ENCODE peak calls at places on chromosome 20, in eight cellular contexts. W is ovary, Y is stomach, Q is A549, N is HepG2, J is H1, V is SK-N-SH, B is esophagus muscularis mucosa. Z is an unnamed sample.

GRCh38 chr20:42419814-42420532 is 769.7 kb downstream of the PTPRT start:
- DNase-seq in W (no peak), Y (no peak), Q (no peak), N (no peak), J (no peak), V (no peak), B (peak), Z (no peak)

GRCh38 chr20:37263686-37264085 is 2.1 kb upstream of the GHRH start:
- DNase-seq in W (no peak), Y (no peak), Q (no peak), N (no peak), J (no peak), V (no peak), B (no peak), Z (no peak)

GRCh38 chr20:32907886-32908285 is 49.2 kb downstream of the EFCAB8 start:
- DNase-seq in W (no peak), Y (peak), Q (no peak), N (no peak), J (no peak), V (no peak), B (no peak), Z (no peak)

GRCh38 chr20:2917266-2917665 is 44.0 kb downstream of the PTPRA start:
- DNase-seq in W (no peak), Y (no peak), Q (no peak), N (no peak), J (no peak), V (no peak), B (no peak), Z (no peak)

GRCh38 chr20:53930651-53931504 is 139.5 kb downstream of the BCAS1 start:
- DNase-seq in W (no peak), Y (no peak), Q (no peak), N (no peak), J (no peak), V (no peak), B (no peak), Z (no peak)

GRCh38 chr20:12276011-12276673 is 358.4 kb downstream of the BTBD3 start:
- DNase-seq in W (no peak), Y (no peak), Q (no peak), N (no peak), J (no peak), V (no peak), B (no peak), Z (no peak)

GRCh38 chr20:60727425-60727824 is 524.6 kb upstream of the CDH4 start:
- DNase-seq in W (no peak), Y (no peak), Q (no peak), N (no peak), J (no peak), V (no peak), B (no peak), Z (no peak)

GRCh38 chr20:23132930-23133559 is 46.9 kb upstream of the CD93 start:
- DNase-seq in W (no peak), Y (no peak), Q (no peak), N (no peak), J (no peak), V (no peak), B (no peak), Z (no peak)

GRCh38 chr20:41138527-41139226 is 1.3 kb downstream of the PLCG1 start:
- DNase-seq in W (peak), Y (no peak), Q (no peak), N (peak), J (no peak), V (peak), B (no peak), Z (peak)

GRCh38 chr20:36462440-36463211 is 78.7 kb upstream of the MYL9 start:
- DNase-seq in W (peak), Y (peak), Q (no peak), N (no peak), J (no peak), V (peak), B (no peak), Z (peak)

GRCh38 chr20:13898012-13898612 is 92.3 kb downstream of the SEL1L2 start:
- DNase-seq in W (no peak), Y (no peak), Q (no peak), N (peak), J (no peak), V (peak), B (no peak), Z (no peak)

GRCh38 chr20:2865630-2866029 is 7.7 kb upstream of the PTPRA start:
- DNase-seq in W (no peak), Y (no peak), Q (no peak), N (no peak), J (no peak), V (no peak), B (no peak), Z (no peak)

GRCh38 chr20:41082306-41082705 is 53.7 kb downstream of the TOP1 start:
- DNase-seq in W (no peak), Y (no peak), Q (no peak), N (no peak), J (no peak), V (no peak), B (no peak), Z (no peak)

GRCh38 chr20:50719328-50719727 is 12.1 kb upstream of the PARD6B start:
- DNase-seq in W (no peak), Y (no peak), Q (no peak), N (no peak), J (no peak), V (no peak), B (no peak), Z (no peak)

GRCh38 chr20:62252342-62252966 is 14.1 kb downstream of the OSBPL2 start:
- DNase-seq in W (no peak), Y (no peak), Q (no peak), N (no peak), J (no peak), V (no peak), B (no peak), Z (no peak)
- TF ChIP-seq EP300 in W (no peak), Y (no peak), Q (no peak), N (no peak), J (no peak), V (no peak), B (no peak), Z (no peak)

GRCh38 chr20:34240121-34240520 is 1.1 kb upstream of the ASIP start:
- DNase-seq in W (no peak), Y (no peak), Q (no peak), N (no peak), J (no peak), V (no peak), B (no peak), Z (no peak)
- TF ChIP-seq EP300 in W (no peak), Y (no peak), Q (no peak), N (no peak), J (no peak), V (no peak), B (no peak), Z (no peak)

GRCh38 chr20:25206063-25206403 is 10.5 kb downstream of the ENTPD6 start:
- DNase-seq in W (no peak), Y (peak), Q (no peak), N (no peak), J (no peak), V (no peak), B (no peak), Z (no peak)

GRCh38 chr20:25207149-25207959 is 11.8 kb downstream of the ENTPD6 start:
- DNase-seq in W (no peak), Y (peak), Q (no peak), N (no peak), J (no peak), V (peak), B (no peak), Z (no peak)

GRCh38 chr20:25203891-25204320 is 8.4 kb downstream of the ENTPD6 start:
- DNase-seq in W (no peak), Y (no peak), Q (no peak), N (no peak), J (no peak), V (no peak), B (peak), Z (no peak)

GRCh38 chr20:25204550-25205276 is 9.2 kb downstream of the ENTPD6 start:
- DNase-seq in W (no peak), Y (no peak), Q (no peak), N (no peak), J (no peak), V (no peak), B (peak), Z (no peak)

GRCh38 chr20:25205277-25206062 is 10.0 kb downstream of the ENTPD6 start:
- DNase-seq in W (no peak), Y (peak), Q (no peak), N (no peak), J (no peak), V (peak), B (peak), Z (no peak)
- TF ChIP-seq EP300 in W (no peak), Y (no peak), Q (no peak), N (no peak), J (no peak), V (no peak), B (no peak), Z (no peak)

GRCh38 chr20:45407783-45408645 is at the start of gene DBNDD2:
- DNase-seq in W (no peak), Y (no peak), Q (no peak), N (no peak), J (no peak), V (peak), B (no peak), Z (no peak)
- TF ChIP-seq EP300 in W (no peak), Y (no peak), Q (no peak), N (no peak), J (no peak), V (no peak), B (no peak), Z (no peak)

GRCh38 chr20:17648306-17648646 is 33.8 kb downstream of the RRBP1 start:
- DNase-seq in W (peak), Y (no peak), Q (no peak), N (no peak), J (no peak), V (no peak), B (no peak), Z (no peak)
- TF ChIP-seq EP300 in W (no peak), Y (no peak), Q (no peak), N (no peak), J (no peak), V (no peak), B (no peak), Z (no peak)

GRCh38 chr20:4972506-4973251 is 28.6 kb downstream of the SLC23A2 start:
- DNase-seq in W (no peak), Y (no peak), Q (no peak), N (no peak), J (no peak), V (no peak), B (no peak), Z (no peak)

GRCh38 chr20:4971064-4971463 is 30.2 kb downstream of the SLC23A2 start:
- DNase-seq in W (no peak), Y (no peak), Q (no peak), N (no peak), J (no peak), V (no peak), B (no peak), Z (no peak)

GRCh38 chr20:4978050-4978918 is 23.0 kb downstream of the SLC23A2 start:
- DNase-seq in W (no peak), Y (no peak), Q (no peak), N (no peak), J (no peak), V (no peak), B (no peak), Z (no peak)

GRCh38 chr20:4967752-4968477 is 33.4 kb downstream of the SLC23A2 start:
- DNase-seq in W (no peak), Y (no peak), Q (no peak), N (peak), J (no peak), V (no peak), B (no peak), Z (no peak)

DNA sequence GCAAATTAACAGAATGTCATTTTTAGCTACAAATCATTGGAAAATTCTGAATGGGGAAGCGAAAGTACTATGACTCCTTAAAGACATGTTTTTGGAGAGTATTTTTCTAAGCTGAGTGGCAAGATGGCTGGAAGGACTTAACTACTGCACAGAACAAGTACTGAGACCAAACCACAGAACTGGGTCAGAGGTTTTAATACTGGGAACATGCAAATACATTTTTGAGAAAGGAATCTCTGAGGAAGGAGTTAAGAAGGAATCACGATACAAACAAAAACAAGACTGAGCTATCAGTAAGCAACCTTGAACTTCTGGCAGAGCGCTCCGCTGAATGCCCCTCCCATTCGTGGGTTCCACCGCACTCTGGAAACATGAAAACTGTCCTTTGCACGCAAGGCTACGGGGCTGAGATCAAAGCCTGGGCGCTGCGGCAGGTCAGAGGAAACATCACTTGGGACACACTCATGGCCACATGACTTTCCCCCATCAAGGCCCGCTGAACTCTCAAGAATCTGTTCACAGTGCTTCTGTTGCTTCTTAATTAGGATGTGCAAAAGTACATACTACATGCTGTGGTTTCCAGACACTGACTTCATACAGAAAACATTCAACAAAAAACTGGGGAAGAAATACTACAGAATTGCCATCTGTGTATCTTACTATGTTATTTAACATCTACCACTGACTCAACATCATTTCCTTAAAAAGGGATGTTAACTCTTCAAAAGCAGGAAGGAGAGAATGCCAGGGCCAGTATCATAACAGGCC is 27.8 kb downstream of the SLC23A2 start:
- DNase-seq in W (peak), Y (peak), Q (peak), N (peak), J (no peak), V (no peak), B (no peak), Z (peak)
- TF ChIP-seq EP300 in W (no peak), Y (no peak), Q (no peak), N (peak), J (no peak), V (no peak), B (no peak), Z (no peak)

DNA sequence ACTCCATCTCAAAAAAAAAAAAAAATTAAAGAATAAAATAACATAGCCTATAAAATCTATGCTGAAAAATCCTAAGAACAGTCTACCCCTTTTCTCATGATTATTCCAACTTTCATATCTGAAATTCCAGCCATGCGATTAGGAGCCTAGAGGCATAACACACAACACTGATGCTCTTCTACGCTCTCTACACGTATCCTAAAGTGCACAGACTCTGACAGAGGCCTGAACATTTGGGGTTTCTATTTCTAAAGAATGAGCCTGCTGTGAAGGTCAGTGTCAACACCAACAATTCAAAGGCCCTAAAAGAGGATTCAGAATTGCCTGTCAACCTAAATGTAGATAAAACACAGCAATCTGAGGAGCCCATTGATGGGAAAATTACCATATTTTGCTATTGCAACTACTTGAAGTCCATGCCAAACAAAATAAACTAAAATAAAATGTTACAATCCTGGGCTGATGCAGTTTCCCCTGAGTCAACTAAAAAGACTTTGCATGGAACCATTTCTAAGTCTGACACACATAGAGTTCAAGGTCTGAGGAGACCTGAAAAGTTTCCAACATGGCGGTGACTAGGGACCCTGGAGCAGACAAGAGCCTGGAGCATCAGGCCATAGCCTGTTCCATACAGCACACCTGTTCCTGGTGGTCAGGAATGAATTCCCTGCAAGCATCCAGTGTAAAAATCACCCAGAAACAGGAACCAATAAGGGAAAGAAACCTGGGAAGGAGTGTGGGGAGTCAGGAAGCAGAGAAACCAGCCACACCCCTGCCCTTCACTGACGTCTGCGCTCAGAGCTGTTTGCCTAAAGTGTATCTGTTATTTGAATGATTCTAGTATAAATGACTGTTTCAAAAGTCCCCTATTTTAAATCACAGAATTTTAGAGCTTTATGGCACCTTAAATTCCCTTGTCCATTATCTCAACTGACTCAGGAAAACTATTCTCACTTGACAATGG is 11.8 kb downstream of the NINL start:
- DNase-seq in W (peak), Y (no peak), Q (no peak), N (no peak), J (no peak), V (no peak), B (no peak), Z (no peak)
- TF ChIP-seq EP300 in W (no peak), Y (no peak), Q (no peak), N (no peak), J (no peak), V (no peak), B (no peak), Z (no peak)

Z was measured in transverse colon.